ENCODE peak calls at places on chromosomes 11 and 22, in five cellular contexts. K is activated T-cell treated with anti-CD3 and anti-CD28 coated beads, Interleukin-2, amount 50 U/mL, for 72 hours; B is activated CD4-positive, alpha-beta T cell treated with anti-CD3 and anti-CD28 coated beads, Interleukin-2, amount 50 U/mL, for 1 hour; G is omental fat pad; I is NCI-H82. U is an unnamed sample.

GRCh38 chr11:134407923-134408322 is 4.1 kb downstream of the B3GAT1 start:
- DNase-seq in K (no peak), G (no peak), B (no peak), I (no peak), U (no peak)

GRCh38 chr11:108135845-108136599 is 14.7 kb downstream of the ACAT1 start:
- DNase-seq in I (no peak), B (peak), K (peak), G (no peak), U (no peak)

GRCh38 chr11:69567951-69568808 is 72.8 kb upstream of the CCND1 start:
- DNase-seq in K (no peak), I (no peak), G (no peak), B (no peak), U (no peak)

GRCh38 chr11:3826721-3827120 is 14.0 kb downstream of the RHOG start:
- DNase-seq in I (no peak), G (no peak), K (no peak), B (no peak), U (no peak)

GRCh38 chr11:124863826-124864165 is 1.4 kb upstream of the ROBO3 start:
- DNase-seq in I (no peak), G (no peak), K (no peak), B (no peak), U (no peak)

GRCh38 chr11:130534525-130534924 is 86.1 kb downstream of the ADAMTS15 start:
- DNase-seq in K (no peak), B (no peak), G (no peak), I (no peak), U (no peak)

GRCh38 chr22:49961601-49962011 is 1.0 kb downstream of the PIM3 start:
- DNase-seq in I (no peak), K (peak), B (no peak), G (peak), U (no peak)

GRCh38 chr22:45469573-45470383 is 32.9 kb upstream of the FBLN1 start:
- DNase-seq in K (no peak), G (peak), B (no peak), I (no peak), U (no peak)

GRCh38 chr11:77142091-77142975 is 14.3 kb downstream of the MYO7A start:
- DNase-seq in B (no peak), G (no peak), I (no peak), K (peak), U (no peak)

GRCh38 chr11:11553595-11553994 is 68.2 kb downstream of the GALNT18 start:
- DNase-seq in K (no peak), B (no peak), G (no peak), I (no peak), U (no peak)

GRCh38 chr22:24772493-24773220 is 1.9 kb downstream of the PIWIL3 start:
- DNase-seq in K (no peak), B (no peak), G (no peak), I (peak), U (no peak)

GRCh38 chr11:84022221-84022620 is 736.1 kb upstream of the CCDC90B start:
- DNase-seq in I (no peak), K (no peak), B (no peak), G (no peak), U (no peak)

GRCh38 chr11:18369398-18369797 is 25.0 kb upstream of the LDHA start:
- DNase-seq in I (no peak), G (no peak), K (no peak), B (no peak), U (no peak)

GRCh38 chr11:121194731-121195596 is 93.9 kb downstream of the TECTA start:
- DNase-seq in G (no peak), I (peak), K (peak), B (peak), U (peak)